ENCODE peak calls at places on chromosomes 5 and 9, in four cellular contexts. E is Karpas-422, N is thoracic aorta, G is RWPE2. M is an unnamed sample.

GRCh38 chr9:108637340-108637739 is 218.4 kb downstream of the ACTL7B start:
- DNase-seq in E (no peak), N (no peak), G (no peak), M (no peak)

GRCh38 chr9:101628173-101628572 is 33.4 kb upstream of the PPP3R2 start:
- DNase-seq in E (no peak), N (no peak), G (no peak), M (no peak)

GRCh38 chr9:35660966-35661413 is 2.9 kb downstream of the CCDC107 start:
- DNase-seq in E (no peak), N (no peak), G (no peak), M (no peak)

GRCh38 chr5:72850113-72850512 is 33.7 kb downstream of the TNPO1 start:
- DNase-seq in E (no peak), N (no peak), G (no peak), M (no peak)

GRCh38 chr5:26121343-26121742 is 917.0 kb downstream of the CDH9 start:
- DNase-seq in E (no peak), N (no peak), G (no peak), M (no peak)

GRCh38 chr5:16690243-16690839 is 73.5 kb upstream of the RETREG1 start:
- DNase-seq in E (peak; percentile 80), N (no peak), G (no peak), M (no peak)

GRCh38 chr5:82174128-82174918 is 103.8 kb downstream of the RPS23 start:
- DNase-seq in E (peak; percentile 95), N (peak; percentile 8), G (no peak), M (peak; percentile 38)

GRCh38 chr9:134922066-134922931 is 4.6 kb upstream of the FCN1 start:
- DNase-seq in E (no peak), N (no peak), G (no peak), M (no peak)

GRCh38 chr5:132103969-132104391 is 30.4 kb downstream of the CSF2 start:
- DNase-seq in E (peak; percentile 23), N (no peak), G (no peak), M (no peak)

GRCh38 chr9:97397220-97397619 is 14.7 kb upstream of the TDRD7 start:
- DNase-seq in E (no peak), N (no peak), G (no peak), M (no peak)

GRCh38 chr5:131387236-131387635 is 123.4 kb downstream of the CDC42SE2 start:
- DNase-seq in E (no peak), N (no peak), G (no peak), M (no peak)

DNA sequence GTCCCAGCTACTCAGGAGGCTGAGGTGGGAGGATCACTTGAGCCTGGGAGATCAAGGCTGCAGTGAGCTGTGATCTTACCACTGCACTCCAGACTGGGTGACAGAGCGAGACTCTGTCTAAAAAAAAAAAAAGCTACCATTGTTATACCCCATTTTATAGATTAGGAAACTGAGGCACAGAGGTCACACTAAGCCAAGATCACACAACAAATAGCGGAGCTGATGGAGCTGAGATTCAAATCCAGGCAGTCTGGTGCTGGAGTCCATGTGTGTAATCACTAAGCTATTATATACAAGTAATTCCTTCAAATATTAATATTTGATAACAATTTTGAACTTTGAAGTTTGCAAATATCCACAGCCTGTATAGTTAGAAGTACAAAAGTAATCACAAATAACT is 6.0 kb upstream of the SLC12A2 start:
- DNase-seq in E (no peak), N (no peak), G (no peak), M (no peak)
- H3K9me3 ChIP-seq in E (no peaks in the 10 kb centered on the region), N (no peaks in the 10 kb centered on the region), G (no peaks in the 10 kb centered on the region), M (no peaks in the 10 kb centered on the region)

DNA sequence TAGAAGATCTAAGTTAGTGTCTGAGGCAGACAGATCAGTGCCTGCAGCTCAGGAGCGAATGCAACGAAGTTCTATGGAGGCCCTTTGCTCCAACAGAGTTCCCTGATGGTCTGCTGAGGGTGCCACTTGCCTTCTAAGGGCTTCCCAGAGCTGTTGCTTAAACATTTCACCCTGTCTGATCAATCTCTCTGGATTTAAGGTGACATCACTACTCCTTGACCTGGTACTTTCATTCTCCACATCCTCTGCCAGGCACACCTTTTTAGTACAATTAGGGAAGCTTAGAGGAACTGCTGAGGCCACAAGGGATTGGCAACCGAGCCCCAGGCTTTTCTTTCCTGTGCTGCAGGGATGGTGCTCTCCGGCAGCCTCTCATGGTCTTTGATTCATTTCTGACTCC is 94.2 kb upstream of the IFNK start:
- DNase-seq in E (no peak), N (no peak), G (no peak), M (no peak)
- H3K9me3 ChIP-seq in E (no peaks in the 10 kb centered on the region), N (no peaks in the 10 kb centered on the region), G (no peaks in the 10 kb centered on the region), M (no peaks in the 10 kb centered on the region)

DNA sequence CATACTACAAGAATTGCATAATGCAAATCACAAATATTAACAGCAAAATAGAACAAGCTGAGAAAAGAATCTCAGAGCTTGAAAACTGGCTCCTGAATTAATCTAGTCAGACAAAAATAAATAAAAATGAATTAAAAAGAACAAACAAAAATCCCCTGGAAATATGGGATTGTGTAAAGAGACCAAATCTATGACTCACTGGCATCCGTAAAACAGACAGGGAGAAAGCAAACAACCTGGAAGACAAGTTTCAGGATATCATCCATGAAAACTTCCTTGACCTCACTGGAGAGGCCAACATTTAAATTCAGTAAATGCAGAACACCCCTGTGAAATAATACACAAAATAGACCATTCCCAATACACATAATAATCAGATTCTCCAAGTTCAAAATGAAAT is 229.3 kb upstream of the CTNND2 start:
- DNase-seq in E (no peak), N (no peak), G (no peak), M (no peak)
- H3K9me3 ChIP-seq in E (peaks cover 44% of the 10 kb centered on the region), N (no peaks in the 10 kb centered on the region), G (peaks cover 3% of the 10 kb centered on the region), M (no peaks in the 10 kb centered on the region)

GRCh38 chr5:62985749-62986148 is 407.1 kb downstream of the LRRC70 start:
- DNase-seq in E (no peak), N (no peak), G (no peak), M (no peak)
- H3K9me3 ChIP-seq in E (no peaks in the 10 kb centered on the region), N (peaks cover 10% of the 10 kb centered on the region), G (peaks cover 3% of the 10 kb centered on the region), M (peaks cover 8% of the 10 kb centered on the region)

GRCh38 chr5:179033004-179033580 is 9.5 kb downstream of the ZNF879 start:
- DNase-seq in E (no peak), N (no peak), G (no peak), M (no peak)
- H3K9me3 ChIP-seq in E (peaks cover 45% of the 10 kb centered on the region), N (peaks cover 98% of the 10 kb centered on the region), G (peaks cover 47% of the 10 kb centered on the region), M (peaks cover 64% of the 10 kb centered on the region)

GRCh38 chr5:178983728-178984127 is 11.4 kb downstream of the GRM6 start:
- DNase-seq in E (no peak), N (no peak), G (no peak), M (no peak)
- H3K9me3 ChIP-seq in E (peaks cover 13% of the 10 kb centered on the region), N (peaks cover 55% of the 10 kb centered on the region), G (peaks cover 33% of the 10 kb centered on the region), M (no peaks in the 10 kb centered on the region)

M was measured in T-helper 17 cell.